ENCODE peak calls at places on chromosomes 7 and 10, in five cellular contexts. H is NCI-H524, L is fibroblast of lung, Q is H1, U is HTR-8/SVneo. S is an unnamed sample.

GRCh38 chr7:77565917-77566316 is 28.8 kb downstream of the PTPN12 start:
- DNase-seq in H (no peak), L (peak; percentile 82), Q (no peak), U (no peak), S (peak; percentile 67)

GRCh38 chr7:81626008-81626407 is 143.8 kb downstream of the HGF start:
- DNase-seq in H (no peak), L (peak; percentile 55), Q (no peak), U (no peak), S (peak; percentile 42)

GRCh38 chr10:120715214-120715613 is 135.9 kb upstream of the WDR11 start:
- DNase-seq in H (no peak), L (no peak), Q (no peak), U (no peak), S (no peak)

GRCh38 chr10:23439452-23439919 is 611 bp downstream of the OTUD1 start:
- DNase-seq in H (no peak), L (no peak), Q (no peak), U (no peak), S (no peak)

GRCh38 chr7:40880581-40880980 is 745.8 kb downstream of the SUGCT start:
- DNase-seq in H (no peak), L (peak; percentile 65), Q (no peak), U (no peak), S (no peak)

GRCh38 chr10:5751854-5752253 is 61.4 kb downstream of the GDI2 start:
- DNase-seq in H (no peak), L (no peak), Q (no peak), U (no peak), S (no peak)

GRCh38 chr10:110802551-110803238 is 69.0 kb upstream of the PDCD4 start:
- DNase-seq in H (no peak), L (peak; percentile 81), Q (no peak), U (peak; percentile 30), S (peak; percentile 73)

GRCh38 chr10:76433161-76434005 is 1002.0 kb downstream of the LRMDA start:
- DNase-seq in H (peak; percentile 4), L (no peak), Q (no peak), U (no peak), S (peak; percentile 43)

GRCh38 chr7:87001214-87001613 is 58.2 kb downstream of the ELAPOR2 start:
- DNase-seq in H (no peak), L (peak; percentile 10), Q (no peak), U (no peak), S (peak; percentile 71)

GRCh38 chr10:79292789-79293746 is 54.2 kb upstream of the PPIF start:
- DNase-seq in H (no peak), L (no peak), Q (no peak), U (peak; percentile 61), S (no peak)

GRCh38 chr10:104256335-104257080 is 1.8 kb downstream of the GSTO1 start:
- DNase-seq in H (no peak), L (peak; percentile 22), Q (no peak), U (no peak), S (no peak)

GRCh38 chr7:26293569-26294308 is 2.1 kb downstream of the SNX10 start:
- DNase-seq in H (no peak), L (no peak), Q (no peak), U (no peak), S (no peak)

GRCh38 chr7:99392046-99392445 is 16.4 kb downstream of the PDAP1 start:
- DNase-seq in H (no peak), L (no peak), Q (no peak), U (no peak), S (no peak)

GRCh38 chr10:60350400-60350799 is 39.3 kb downstream of the ANK3 start:
- DNase-seq in H (no peak), L (peak; percentile 14), Q (no peak), U (no peak), S (no peak)

GRCh38 chr10:28722065-28722803 is 44.9 kb downstream of the BAMBI start:
- DNase-seq in H (no peak), L (peak; percentile 34), Q (peak; percentile 36), U (no peak), S (no peak)

GRCh38 chr7:88184848-88185304 is 35.0 kb downstream of the SRI start:
- DNase-seq in H (no peak), L (no peak), Q (no peak), U (no peak), S (peak; percentile 7)